ENCODE peak calls at places on chromosome 9, in seven cellular contexts. O is brain microvascular endothelial cell, H is psoas muscle, B is tibial nerve, N is dorsolateral prefrontal cortex, Z is mesenchymal stem cell, K is adrenal gland. X is an unnamed sample.

GRCh38 chr9:95207403-95207802 is 110.1 kb downstream of the FANCC start:
- DNase-seq in K (no peak), N (no peak), B (no peak), H (no peak), Z (no peak), O (no peak), X (no peak)

GRCh38 chr9:127926961-127927456 is 3.6 kb downstream of the PIP5KL1 start:
- DNase-seq in B (no peak), O (no peak), Z (peak; percentile 48), H (no peak), K (no peak), N (no peak), X (no peak)

GRCh38 chr9:121463026-121463827 is 36.4 kb downstream of the GGTA1 start:
- DNase-seq in O (peak; percentile 69), B (peak; percentile 35), K (peak; percentile 46), Z (no peak), H (peak; percentile 46), N (no peak), X (no peak)

GRCh38 chr9:125633116-125633743 is 73.8 kb downstream of the MAPKAP1 start:
- DNase-seq in K (peak; percentile 23), Z (no peak), B (no peak), H (no peak), N (no peak), O (no peak), X (no peak)

GRCh38 chr9:94648191-94648590 is 8.9 kb upstream of the FBP1 start:
- DNase-seq in B (no peak), N (no peak), K (no peak), O (no peak), Z (no peak), H (no peak), X (no peak)

GRCh38 chr9:99353408-99353807 is 131.3 kb downstream of the SEC61B start:
- DNase-seq in O (peak; percentile 90), B (no peak), N (no peak), K (peak; percentile 56), H (peak; percentile 52), Z (peak; percentile 97), X (peak; percentile 62)

GRCh38 chr9:70601000-70601929 is 186.8 kb upstream of the KLF9 start:
- DNase-seq in Z (peak; percentile 100), K (peak; percentile 93), B (peak; percentile 93), N (peak; percentile 89), H (peak; percentile 98), O (peak; percentile 99), X (peak; percentile 87)

GRCh38 chr9:104104407-104104806 is 10.3 kb downstream of the SMC2 start:
- DNase-seq in K (no peak), O (no peak), B (no peak), H (no peak), N (no peak), Z (no peak), X (no peak)

GRCh38 chr9:69744688-69745380 is 15.0 kb downstream of the PTAR1 start:
- DNase-seq in B (no peak), N (no peak), H (no peak), K (no peak), Z (no peak), O (no peak), X (no peak)

GRCh38 chr9:72974501-72974900 is 21.6 kb upstream of the ALDH1A1 start:
- DNase-seq in O (no peak), Z (no peak), B (no peak), H (no peak), K (no peak), N (no peak), X (no peak)

GRCh38 chr9:134519403-134520070 is 122.1 kb upstream of the COL5A1 start:
- DNase-seq in O (no peak), K (no peak), B (no peak), H (no peak), N (no peak), Z (no peak), X (no peak)

GRCh38 chr9:35689601-35690446 is at the start of gene TPM2:
- DNase-seq in Z (peak; percentile 86), N (no peak), O (peak; percentile 68), K (peak; percentile 60), B (no peak), H (peak; percentile 71), X (no peak)

GRCh38 chr9:130186839-130187522 is 14.8 kb downstream of the NCS1 start:
- DNase-seq in H (peak; percentile 36), B (no peak), K (peak; percentile 92), O (no peak), Z (peak; percentile 80), N (no peak), X (peak; percentile 85)

GRCh38 chr9:37953775-37954437 is 50.0 kb upstream of the SLC25A51 start:
- DNase-seq in H (peak; percentile 51), N (no peak), Z (peak; percentile 99), B (no peak), K (peak; percentile 83), O (peak; percentile 94), X (no peak)

GRCh38 chr9:37951671-37952579 is 48.0 kb upstream of the SLC25A51 start:
- DNase-seq in O (no peak), Z (no peak), H (no peak), N (no peak), K (peak; percentile 58), B (no peak), X (no peak)

GRCh38 chr9:37953204-37953774 is 49.4 kb upstream of the SLC25A51 start:
- DNase-seq in O (no peak), N (no peak), K (no peak), H (no peak), B (no peak), Z (no peak), X (no peak)

GRCh38 chr9:37954581-37954981 is 50.7 kb upstream of the SLC25A51 start:
- DNase-seq in Z (no peak), K (no peak), O (no peak), H (no peak), B (no peak), N (no peak), X (no peak)

DNA sequence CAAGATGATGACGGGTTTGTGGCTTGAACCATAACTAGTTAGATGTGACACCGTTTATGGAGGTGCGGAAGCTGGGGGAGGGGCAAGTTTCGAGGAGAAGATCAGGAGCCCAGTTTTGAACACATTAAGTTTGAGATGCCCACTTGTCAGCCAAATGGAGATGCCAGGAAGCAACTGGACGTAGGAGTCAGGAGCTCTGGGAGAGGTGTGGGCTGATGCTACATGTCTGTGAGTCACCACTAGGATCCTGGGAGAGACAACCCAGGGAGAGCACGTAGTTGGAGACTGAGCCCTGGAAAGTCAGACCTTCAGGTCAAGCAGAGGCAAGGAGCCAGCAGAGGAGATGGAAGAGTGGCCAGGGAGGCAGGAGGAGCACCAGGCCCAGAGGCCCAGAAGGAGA is 48.8 kb upstream of the SLC25A51 start:
- DNase-seq in H (no peak), O (peak; percentile 52), K (no peak), Z (peak; percentile 81), N (no peak), B (no peak), X (no peak)
- H3K27ac ChIP-seq in H (peak overlapping the region; percentile 85), O (peak overlapping the region; percentile 90), K (peak overlapping the region; percentile 83), Z (peak overlapping the region; percentile 84), N (no peak overlapping the region), B (no peak overlapping the region), X (no peak overlapping the region)

DNA sequence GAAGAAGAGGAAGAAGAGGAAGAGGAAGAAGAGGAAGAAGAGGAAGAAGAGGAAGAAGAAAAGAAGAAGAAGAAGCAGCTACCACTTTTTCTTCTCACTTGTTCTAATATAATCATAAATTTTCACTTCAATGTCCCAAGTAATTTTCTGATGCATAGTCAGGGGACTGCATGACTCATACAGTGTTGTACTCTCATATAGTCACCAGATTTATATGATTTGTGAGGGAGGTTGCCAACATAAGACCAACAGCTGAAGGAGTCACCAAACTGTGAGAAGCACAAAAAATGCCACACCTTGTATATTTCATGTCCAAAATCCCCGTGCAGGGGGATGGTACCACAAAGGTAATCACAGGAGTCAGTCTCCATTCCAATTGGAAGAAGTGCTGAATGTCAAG is 32.7 kb upstream of the DMRTA1 start:
- DNase-seq in B (no peak), H (no peak), N (no peak), K (no peak), Z (no peak), O (no peak), X (no peak)
- H3K27ac ChIP-seq in B (no peak overlapping the region), H (no peak overlapping the region), N (no peak overlapping the region), K (no peak overlapping the region), Z (no peak overlapping the region), O (no peak overlapping the region), X (no peak overlapping the region)

GRCh38 chr9:96557921-96558320 is 61.7 kb downstream of the CDC14B start:
- DNase-seq in B (no peak), N (no peak), Z (no peak), H (no peak), O (no peak), K (no peak), X (no peak)

GRCh38 chr9:96554326-96554725 is 65.3 kb downstream of the CDC14B start:
- DNase-seq in N (no peak), Z (no peak), H (no peak), K (no peak), B (no peak), O (no peak), X (no peak)

GRCh38 chr9:96556701-96557461 is 62.8 kb downstream of the CDC14B start:
- DNase-seq in K (no peak), N (peak; percentile 73), B (no peak), H (peak; percentile 24), Z (no peak), O (no peak), X (peak; percentile 31)

GRCh38 chr9:96554801-96555566 is 64.7 kb downstream of the CDC14B start:
- DNase-seq in Z (peak; percentile 24), B (no peak), K (no peak), N (no peak), H (no peak), O (peak; percentile 57), X (no peak)

DNA sequence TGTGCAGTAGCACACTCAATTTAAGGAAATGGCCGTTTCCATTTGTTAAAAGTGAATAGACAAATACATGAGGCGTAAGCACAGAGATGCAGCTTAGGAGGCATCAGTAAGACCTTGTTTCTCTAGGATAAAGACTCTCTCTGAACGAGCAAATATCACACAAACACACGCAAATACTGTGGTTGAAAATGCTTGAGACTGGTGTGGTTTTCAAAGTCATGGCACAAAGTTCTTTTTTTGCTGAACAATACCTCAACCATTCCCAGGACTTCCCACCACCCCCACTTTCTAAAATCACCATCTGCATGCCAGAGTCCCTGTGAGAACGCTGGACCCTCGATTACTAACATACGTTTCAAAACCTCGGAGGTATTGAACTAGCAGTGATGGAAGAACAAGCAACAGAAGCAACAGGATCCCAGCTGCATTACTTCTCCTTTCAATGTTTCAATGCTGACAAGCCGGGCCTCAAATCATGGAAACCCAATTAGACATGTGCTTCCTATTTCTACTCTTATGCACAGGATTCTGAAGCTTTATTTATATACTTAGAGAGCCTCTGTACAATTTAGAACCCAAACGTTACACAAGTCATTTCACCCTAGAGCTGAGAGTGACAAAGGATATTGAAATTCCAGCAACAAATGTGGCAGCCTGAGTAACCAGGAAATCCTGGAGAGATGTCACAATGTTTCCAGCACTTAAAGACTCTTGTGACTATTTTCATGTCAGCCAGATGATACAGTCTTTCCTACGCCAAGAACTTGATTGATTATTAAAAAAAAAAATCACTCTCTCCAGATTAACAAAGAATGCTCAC is 63.9 kb downstream of the CDC14B start:
- DNase-seq in H (no peak), N (no peak), O (no peak), B (no peak), K (no peak), Z (peak; percentile 85), X (no peak)
- H3K27ac ChIP-seq in H (peak overlapping the region; percentile 48), N (peak overlapping the region; percentile 90), O (peak overlapping the region; percentile 78), B (peak overlapping the region; percentile 34), K (peak overlapping the region; percentile 48), Z (no peak overlapping the region), X (no peak overlapping the region)

DNA sequence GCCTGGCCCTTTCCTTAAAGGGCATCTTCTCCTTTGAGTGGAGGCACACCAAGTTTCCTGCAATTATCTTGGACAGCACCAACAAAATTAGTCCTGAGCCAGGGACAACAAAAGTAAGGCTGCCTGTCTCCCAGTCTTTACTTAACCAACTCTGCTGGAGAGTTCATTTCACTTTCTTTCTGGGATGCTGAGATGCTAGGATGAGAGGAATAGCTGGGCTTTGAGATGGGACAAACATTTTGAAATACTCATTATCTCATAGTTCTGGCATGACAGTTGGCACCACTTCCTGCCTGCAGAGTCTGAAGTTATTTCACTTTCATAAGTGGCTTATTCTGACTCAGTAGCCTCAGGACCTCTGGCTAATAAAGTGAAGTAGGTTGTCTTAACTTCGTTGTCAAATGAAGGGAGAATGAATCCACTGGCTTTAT is 157.0 kb downstream of the C9orf152 start:
- DNase-seq in K (peak; percentile 33), N (no peak), B (no peak), O (peak; percentile 89), Z (peak; percentile 97), H (no peak), X (no peak)
- H3K27ac ChIP-seq in K (no peak overlapping the region), N (no peak overlapping the region), B (no peak overlapping the region), O (peak overlapping the region; percentile 83), Z (peak overlapping the region; percentile 79), H (peak overlapping the region; percentile 15), X (peak overlapping the region; percentile 58)